ENCODE peak calls at places on chromosomes 7 and 10, in four cellular contexts. One of them, this sample, is unnamed.

GRCh38 chr7:69963388-69963787 is 365.1 kb downstream of the AUTS2 start:
- DNase-seq in bronchial epithelial cell: no peak
- DNase-seq in A549: no peak
- DNase-seq in AG09309: no peak
- DNase-seq in this sample: no peak

GRCh38 chr10:44933451-44933850 is 22.3 kb downstream of the TMEM72 start:
- DNase-seq in bronchial epithelial cell: no peak
- DNase-seq in A549: no peak
- DNase-seq in AG09309: no peak
- DNase-seq in this sample: no peak

GRCh38 chr10:16436367-16436757 is 448 bp upstream of the PTER start:
- DNase-seq in bronchial epithelial cell: no peak
- DNase-seq in A549: no peak
- DNase-seq in AG09309: no peak
- DNase-seq in this sample: peak

GRCh38 chr10:71773221-71773971 is at the start of gene VSIR:
- DNase-seq in bronchial epithelial cell: peak
- DNase-seq in AG09309: peak
- DNase-seq in A549: peak
- DNase-seq in this sample: peak

GRCh38 chr10:9670911-9671310 is 1346.8 kb upstream of the CELF2 start:
- DNase-seq in bronchial epithelial cell: peak
- DNase-seq in AG09309: no peak
- DNase-seq in A549: no peak
- DNase-seq in this sample: no peak

GRCh38 chr10:15473401-15473777 is 102.3 kb upstream of the FAM171A1 start:
- DNase-seq in A549: no peak
- DNase-seq in AG09309: no peak
- DNase-seq in bronchial epithelial cell: no peak
- DNase-seq in this sample: no peak

GRCh38 chr7:158784270-158784669 is 45.0 kb downstream of the ESYT2 start:
- DNase-seq in bronchial epithelial cell: no peak
- DNase-seq in AG09309: no peak
- DNase-seq in A549: no peak
- DNase-seq in this sample: no peak

GRCh38 chr10:85646312-85646711 is 720.3 kb downstream of the GRID1 start:
- DNase-seq in A549: no peak
- DNase-seq in AG09309: no peak
- DNase-seq in bronchial epithelial cell: peak
- DNase-seq in this sample: no peak

GRCh38 chr10:61029411-61029810 is 85.4 kb upstream of the RHOBTB1 start:
- DNase-seq in AG09309: no peak
- DNase-seq in bronchial epithelial cell: peak
- DNase-seq in A549: no peak
- DNase-seq in this sample: no peak

GRCh38 chr7:149815661-149816266 is 22.4 kb upstream of the ZNF862 start:
- DNase-seq in A549: no peak
- DNase-seq in AG09309: no peak
- DNase-seq in bronchial epithelial cell: no peak
- DNase-seq in this sample: no peak

GRCh38 chr10:45599021-45599603 is 73.5 kb downstream of the ZFAND4 start:
- DNase-seq in A549: no peak
- DNase-seq in bronchial epithelial cell: no peak
- DNase-seq in AG09309: no peak
- DNase-seq in this sample: no peak

GRCh38 chr10:123287594-123288247 is 133.5 kb downstream of the BUB3 start:
- DNase-seq in AG09309: no peak
- DNase-seq in bronchial epithelial cell: peak
- DNase-seq in A549: peak
- DNase-seq in this sample: peak

GRCh38 chr7:783556-784490 is 48.5 kb upstream of the SUN1 start:
- DNase-seq in A549: no peak
- DNase-seq in AG09309: no peak
- DNase-seq in bronchial epithelial cell: no peak
- DNase-seq in this sample: no peak

GRCh38 chr10:42544945-42545344 is 93.4 kb downstream of the ZNF33B start:
- DNase-seq in bronchial epithelial cell: no peak
- DNase-seq in AG09309: no peak
- DNase-seq in A549: no peak
- DNase-seq in this sample: no peak

GRCh38 chr7:131219277-131220041 is 108.2 kb upstream of the MKLN1 start:
- DNase-seq in A549: no peak
- DNase-seq in bronchial epithelial cell: no peak
- DNase-seq in AG09309: no peak
- DNase-seq in this sample: peak

GRCh38 chr10:58764087-58764747 is 251.5 kb downstream of the BICC1 start:
- DNase-seq in A549: no peak
- DNase-seq in bronchial epithelial cell: no peak
- DNase-seq in AG09309: no peak
- DNase-seq in this sample: no peak

GRCh38 chr7:76086070-76086469 is 38.2 kb downstream of the MDH2 start:
- DNase-seq in A549: no peak
- DNase-seq in bronchial epithelial cell: peak
- DNase-seq in AG09309: no peak
- DNase-seq in this sample: no peak

GRCh38 chr10:123027861-123028260 is 19.1 kb downstream of the ACADSB start:
- DNase-seq in bronchial epithelial cell: peak
- DNase-seq in AG09309: peak
- DNase-seq in A549: no peak
- DNase-seq in this sample: no peak

GRCh38 chr10:90125406-90125805 is 424.0 kb downstream of the KIF20B start:
- DNase-seq in AG09309: no peak
- DNase-seq in A549: no peak
- DNase-seq in bronchial epithelial cell: no peak
- DNase-seq in this sample: no peak

GRCh38 chr10:71752391-71753090 is 20.8 kb downstream of the VSIR start:
- DNase-seq in AG09309: no peak
- DNase-seq in A549: no peak
- DNase-seq in bronchial epithelial cell: no peak
- DNase-seq in this sample: peak

GRCh38 chr7:57437581-57437980 is 12.4 kb upstream of the ZNF716 start:
- DNase-seq in AG09309: no peak
- DNase-seq in A549: no peak
- DNase-seq in bronchial epithelial cell: no peak
- DNase-seq in this sample: no peak

GRCh38 chr7:102317231-102318059 is 30.8 kb downstream of the SH2B2 start:
- DNase-seq in bronchial epithelial cell: no peak
- DNase-seq in A549: no peak
- DNase-seq in AG09309: no peak
- DNase-seq in this sample: peak

GRCh38 chr10:48215983-48216505 is 58.5 kb downstream of the FRMPD2 start:
- DNase-seq in A549: no peak
- DNase-seq in bronchial epithelial cell: peak
- DNase-seq in AG09309: no peak
- DNase-seq in this sample: no peak

GRCh38 chr10:35639651-35640311 is 2.3 kb downstream of the FZD8 start:
- DNase-seq in bronchial epithelial cell: no peak
- DNase-seq in A549: no peak
- DNase-seq in AG09309: no peak
- DNase-seq in this sample: peak

GRCh38 chr10:95500649-95501048 is 60.5 kb downstream of the SORBS1 start:
- DNase-seq in AG09309: no peak
- DNase-seq in A549: no peak
- DNase-seq in bronchial epithelial cell: no peak
- DNase-seq in this sample: peak

GRCh38 chr10:100688201-100688600 is 57.2 kb upstream of the PAX2 start:
- DNase-seq in A549: no peak
- DNase-seq in bronchial epithelial cell: no peak
- DNase-seq in AG09309: no peak
- DNase-seq in this sample: no peak

GRCh38 chr7:25029075-25029474 is 49.1 kb upstream of the OSBPL3 start:
- DNase-seq in A549: no peak
- DNase-seq in AG09309: no peak
- DNase-seq in bronchial epithelial cell: no peak
- DNase-seq in this sample: no peak

GRCh38 chr7:116678812-116679211 is 6.8 kb downstream of the MET start:
- DNase-seq in A549: no peak
- DNase-seq in bronchial epithelial cell: no peak
- DNase-seq in AG09309: no peak
- DNase-seq in this sample: no peak

GRCh38 chr10:29353291-29353690 is 64.4 kb downstream of the LYZL1 start:
- DNase-seq in bronchial epithelial cell: no peak
- DNase-seq in A549: no peak
- DNase-seq in AG09309: no peak
- DNase-seq in this sample: no peak

GRCh38 chr10:95275726-95276366 is 15.0 kb downstream of the PDLIM1 start:
- DNase-seq in bronchial epithelial cell: peak
- DNase-seq in AG09309: no peak
- DNase-seq in A549: no peak
- DNase-seq in this sample: no peak

GRCh38 chr7:121587454-121587853 is 191.3 kb upstream of the FAM3C start:
- DNase-seq in bronchial epithelial cell: no peak
- DNase-seq in A549: no peak
- DNase-seq in AG09309: no peak
- DNase-seq in this sample: no peak

GRCh38 chr10:71754562-71754961 is 18.8 kb downstream of the VSIR start:
- DNase-seq in bronchial epithelial cell: no peak
- DNase-seq in A549: no peak
- DNase-seq in AG09309: no peak
- DNase-seq in this sample: no peak

GRCh38 chr7:99558306-99559275 is at the start of gene ZNF655:
- DNase-seq in AG09309: peak
- DNase-seq in A549: peak
- DNase-seq in bronchial epithelial cell: peak
- DNase-seq in this sample: peak

GRCh38 chr7:68722044-68722443 is 876.2 kb upstream of the AUTS2 start:
- DNase-seq in A549: no peak
- DNase-seq in bronchial epithelial cell: no peak
- DNase-seq in AG09309: no peak
- DNase-seq in this sample: no peak

DNA sequence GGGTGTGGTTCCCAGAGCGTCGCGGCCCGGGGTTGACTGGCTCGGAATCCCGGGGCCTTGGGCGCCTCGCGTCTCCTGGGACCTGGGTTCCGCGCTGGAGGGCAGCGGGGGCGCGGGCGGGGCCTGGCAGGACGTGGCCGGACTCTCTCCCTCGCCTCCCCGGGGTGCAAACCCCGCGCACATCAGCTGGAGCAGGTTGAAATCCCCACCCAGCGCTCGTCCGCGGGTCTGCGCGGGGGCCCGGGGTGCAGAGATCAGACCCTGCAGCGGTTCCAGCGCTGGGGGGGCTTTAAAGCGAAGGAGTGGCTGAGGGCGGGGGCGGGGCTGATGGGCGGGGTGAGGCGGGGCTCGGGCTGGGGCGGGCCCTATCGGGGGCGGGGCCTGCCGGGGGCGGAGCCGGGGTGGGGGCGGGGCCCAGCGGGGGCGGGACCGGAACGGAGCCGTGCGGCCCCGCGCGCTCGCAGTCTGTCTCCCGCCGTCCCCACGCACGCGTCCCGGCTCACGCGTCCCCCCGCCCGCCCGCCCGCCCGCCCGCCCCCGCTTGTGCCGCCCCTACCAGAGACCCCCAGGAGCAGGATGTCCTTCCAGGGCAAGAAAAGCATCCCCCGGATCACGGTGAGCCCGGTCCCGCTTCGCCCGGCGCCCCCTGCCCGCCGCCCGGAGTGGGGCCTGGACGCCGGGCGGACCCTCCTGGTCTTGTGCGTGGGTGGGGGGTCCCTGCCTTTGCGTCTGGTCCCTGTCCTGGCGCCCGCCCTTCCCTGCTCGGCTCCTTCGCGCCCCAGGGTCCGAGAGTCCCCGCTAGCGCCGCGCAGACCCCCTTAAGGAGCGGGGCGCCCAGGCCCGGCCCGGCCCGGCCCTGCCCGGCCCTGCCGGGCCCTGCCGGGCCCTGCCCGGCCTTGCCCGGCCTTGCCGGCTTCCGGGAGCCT is at the start of gene DPYSL4:
- DNase-seq in AG09309: no peak
- DNase-seq in A549: peak
- DNase-seq in bronchial epithelial cell: no peak
- DNase-seq in this sample: no peak
- H3K4me3 ChIP-seq in AG09309: peak
- H3K4me3 ChIP-seq in A549: peak
- H3K4me3 ChIP-seq in bronchial epithelial cell: peak
- H3K4me3 ChIP-seq in this sample: no peak

DNA sequence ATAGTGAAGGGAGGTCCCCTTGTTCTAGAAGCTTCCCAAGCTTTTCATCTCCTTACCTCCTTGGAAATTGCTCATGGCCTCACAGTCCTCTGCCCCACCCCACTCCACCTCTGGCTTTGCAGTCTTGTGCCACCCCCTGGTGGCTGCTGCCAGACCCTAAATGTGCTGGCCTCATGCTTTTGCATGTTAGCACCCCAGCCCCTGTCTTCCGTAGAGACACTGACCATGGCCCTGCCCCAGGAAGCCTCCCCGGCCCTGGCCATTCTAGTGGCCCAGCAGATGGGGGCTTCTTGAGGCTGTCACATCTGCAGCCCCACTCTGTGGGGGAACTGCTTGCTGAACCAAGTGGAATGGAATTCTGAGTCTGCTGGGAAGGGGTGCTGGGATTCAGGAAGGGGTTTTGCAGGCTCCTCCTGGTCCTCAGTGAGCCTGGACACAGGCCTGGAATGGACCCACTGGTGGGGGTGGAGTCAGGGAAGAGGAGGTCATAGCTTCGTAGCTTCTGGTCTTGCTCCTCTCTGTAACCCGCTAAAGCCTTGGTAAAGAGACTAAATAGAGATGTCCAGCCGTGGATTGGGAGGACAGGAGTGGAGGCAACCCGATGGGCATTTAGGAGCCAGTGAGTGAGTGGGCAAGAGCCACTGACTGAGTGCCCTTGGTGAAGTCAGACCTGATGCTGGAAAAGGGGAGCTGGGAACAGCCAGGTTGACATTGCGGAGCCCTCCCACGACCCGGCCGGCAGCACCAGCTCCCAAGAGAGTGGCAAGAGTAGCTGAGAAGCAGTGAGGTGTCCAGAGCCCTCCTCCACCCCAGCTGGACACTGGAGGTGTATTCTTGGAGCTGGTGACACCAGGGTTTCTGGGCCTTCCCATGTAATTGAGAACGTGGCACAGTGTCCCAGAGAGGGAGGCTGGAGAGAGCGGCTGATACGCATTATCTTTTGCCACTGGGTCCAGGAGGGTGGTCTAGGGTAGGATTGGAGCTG is 20.9 kb downstream of the RAMP3 start:
- DNase-seq in AG09309: no peak
- DNase-seq in A549: peak
- DNase-seq in bronchial epithelial cell: no peak
- DNase-seq in this sample: peak
- TF ChIP-seq CTCF in AG09309: no peak
- TF ChIP-seq CTCF in A549: no peak
- TF ChIP-seq CTCF in bronchial epithelial cell: no peak
- TF ChIP-seq CTCF in this sample: peak

DNA sequence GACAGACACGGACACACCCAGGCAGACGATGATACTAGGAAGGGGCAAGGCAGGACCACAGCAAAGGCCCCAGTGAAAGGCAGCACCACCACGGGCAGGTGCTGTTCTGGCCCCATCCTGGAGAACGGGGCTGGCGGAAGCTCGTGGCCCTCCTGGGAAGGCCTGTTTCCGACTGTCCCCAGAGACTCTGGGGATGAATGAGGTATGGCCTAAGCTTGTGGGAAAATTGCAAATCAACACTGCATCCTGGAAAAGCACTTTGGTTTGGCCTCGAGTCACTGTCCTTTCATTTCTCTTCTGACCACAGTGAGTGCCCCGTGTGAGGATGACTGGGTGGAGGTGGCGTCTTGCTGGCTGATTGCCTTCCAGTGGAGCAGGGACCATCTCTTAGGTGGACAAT is 81.6 kb upstream of the ANLN start:
- DNase-seq in A549: no peak
- DNase-seq in bronchial epithelial cell: no peak
- DNase-seq in AG09309: no peak
- DNase-seq in this sample: no peak
- H3K4me3 ChIP-seq in A549: no peak
- H3K4me3 ChIP-seq in bronchial epithelial cell: no peak
- H3K4me3 ChIP-seq in AG09309: no peak
- H3K4me3 ChIP-seq in this sample: no peak

GRCh38 chr7:92246363-92247101 is 758 bp downstream of the ANKIB1 start:
- DNase-seq in bronchial epithelial cell: peak
- DNase-seq in AG09309: no peak
- DNase-seq in A549: peak
- DNase-seq in this sample: peak
- TF ChIP-seq CTCF in bronchial epithelial cell: no peak
- TF ChIP-seq CTCF in AG09309: no peak
- TF ChIP-seq CTCF in A549: no peak
- TF ChIP-seq CTCF in this sample: no peak

This sample was measured in GM12865.